ENCODE peak calls at places on chromosomes 5 and 9, in nine cellular contexts. One of them, this sample, is unnamed.

GRCh38 chr5:120314201-120314600 is 149.9 kb upstream of the PRR16 start:
- DNase-seq in heart right ventricle: no peak
- DNase-seq in IMR-90: peak; percentile 44
- DNase-seq in HCT116: no peak
- DNase-seq in HL-60: no peak
- DNase-seq in fibroblast of mammary gland: peak; percentile 68
- DNase-seq in Caco-2: no peak
- DNase-seq in pancreas: no peak
- DNase-seq in fibroblast of lung: peak; percentile 44
- DNase-seq in this sample: no peak

GRCh38 chr9:134356496-134357470 is 30.5 kb downstream of the RXRA start:
- DNase-seq in heart right ventricle: no peak
- DNase-seq in HL-60: no peak
- DNase-seq in fibroblast of mammary gland: no peak
- DNase-seq in HCT116: no peak
- DNase-seq in fibroblast of lung: no peak
- DNase-seq in IMR-90: no peak
- DNase-seq in Caco-2: peak; percentile 90
- DNase-seq in pancreas: peak; percentile 52
- DNase-seq in this sample: no peak

GRCh38 chr5:115192098-115192497 is 22.4 kb upstream of the TRIM36 start:
- DNase-seq in fibroblast of lung: no peak
- DNase-seq in IMR-90: no peak
- DNase-seq in heart right ventricle: no peak
- DNase-seq in Caco-2: no peak
- DNase-seq in pancreas: no peak
- DNase-seq in fibroblast of mammary gland: no peak
- DNase-seq in HCT116: no peak
- DNase-seq in HL-60: no peak
- DNase-seq in this sample: no peak

GRCh38 chr5:141384471-141385267 is 2.1 kb downstream of the PCDHGA7 start:
- DNase-seq in fibroblast of lung: no peak
- DNase-seq in pancreas: no peak
- DNase-seq in HCT116: no peak
- DNase-seq in heart right ventricle: no peak
- DNase-seq in HL-60: no peak
- DNase-seq in fibroblast of mammary gland: no peak
- DNase-seq in Caco-2: no peak
- DNase-seq in IMR-90: no peak
- DNase-seq in this sample: no peak

GRCh38 chr5:669842-670395 is 23.2 kb downstream of the TPPP start:
- DNase-seq in IMR-90: no peak
- DNase-seq in fibroblast of lung: no peak
- DNase-seq in HCT116: no peak
- DNase-seq in pancreas: no peak
- DNase-seq in Caco-2: no peak
- DNase-seq in HL-60: no peak
- DNase-seq in heart right ventricle: no peak
- DNase-seq in fibroblast of mammary gland: no peak
- DNase-seq in this sample: no peak

GRCh38 chr5:119470851-119471451 is 18.7 kb downstream of the HSD17B4 start:
- DNase-seq in heart right ventricle: no peak
- DNase-seq in HCT116: peak; percentile 26
- DNase-seq in fibroblast of mammary gland: peak; percentile 59
- DNase-seq in pancreas: no peak
- DNase-seq in HL-60: no peak
- DNase-seq in fibroblast of lung: peak; percentile 72
- DNase-seq in IMR-90: peak; percentile 51
- DNase-seq in Caco-2: no peak
- DNase-seq in this sample: no peak

GRCh38 chr9:95508968-95509850 is 7.6 kb downstream of the PTCH1 start:
- DNase-seq in HCT116: peak; percentile 69
- DNase-seq in Caco-2: peak; percentile 84
- DNase-seq in HL-60: no peak
- DNase-seq in IMR-90: peak; percentile 92
- DNase-seq in pancreas: peak; percentile 77
- DNase-seq in heart right ventricle: peak; percentile 79
- DNase-seq in fibroblast of mammary gland: peak; percentile 88
- DNase-seq in fibroblast of lung: peak; percentile 95
- DNase-seq in this sample: peak; percentile 85

GRCh38 chr5:17952231-17952630 is 318.0 kb downstream of the TAF11L14 start:
- DNase-seq in fibroblast of mammary gland: no peak
- DNase-seq in HCT116: no peak
- DNase-seq in HL-60: no peak
- DNase-seq in heart right ventricle: no peak
- DNase-seq in Caco-2: no peak
- DNase-seq in IMR-90: no peak
- DNase-seq in fibroblast of lung: no peak
- DNase-seq in pancreas: no peak
- DNase-seq in this sample: no peak

GRCh38 chr5:102561894-102562760 is 63.3 kb upstream of the SLCO6A1 start:
- DNase-seq in fibroblast of mammary gland: peak; percentile 50
- DNase-seq in fibroblast of lung: peak; percentile 8
- DNase-seq in IMR-90: peak; percentile 1
- DNase-seq in HL-60: no peak
- DNase-seq in heart right ventricle: peak; percentile 11
- DNase-seq in pancreas: no peak
- DNase-seq in HCT116: peak; percentile 48
- DNase-seq in Caco-2: peak; percentile 59
- DNase-seq in this sample: peak; percentile 39

GRCh38 chr5:177366528-177367322 is 9.0 kb downstream of the RGS14 start:
- DNase-seq in HCT116: no peak
- DNase-seq in fibroblast of mammary gland: peak; percentile 73
- DNase-seq in Caco-2: no peak
- DNase-seq in IMR-90: peak; percentile 68
- DNase-seq in heart right ventricle: peak; percentile 89
- DNase-seq in fibroblast of lung: peak; percentile 73
- DNase-seq in pancreas: peak; percentile 94
- DNase-seq in HL-60: no peak
- DNase-seq in this sample: no peak

GRCh38 chr9:119167267-119167666 is 202.0 kb downstream of the BRINP1 start:
- DNase-seq in fibroblast of mammary gland: no peak
- DNase-seq in IMR-90: no peak
- DNase-seq in fibroblast of lung: no peak
- DNase-seq in pancreas: no peak
- DNase-seq in Caco-2: no peak
- DNase-seq in HL-60: no peak
- DNase-seq in HCT116: no peak
- DNase-seq in heart right ventricle: no peak
- DNase-seq in this sample: no peak

GRCh38 chr9:20604561-20604960 is 17.7 kb downstream of the MLLT3 start:
- DNase-seq in HL-60: no peak
- DNase-seq in fibroblast of mammary gland: peak; percentile 50
- DNase-seq in heart right ventricle: no peak
- DNase-seq in HCT116: no peak
- DNase-seq in fibroblast of lung: peak; percentile 76
- DNase-seq in IMR-90: peak; percentile 61
- DNase-seq in Caco-2: no peak
- DNase-seq in pancreas: no peak
- DNase-seq in this sample: no peak

GRCh38 chr5:55575815-55576583 is 41.2 kb upstream of the PLPP1 start:
- DNase-seq in fibroblast of mammary gland: no peak
- DNase-seq in HL-60: no peak
- DNase-seq in HCT116: no peak
- DNase-seq in IMR-90: peak; percentile 60
- DNase-seq in pancreas: no peak
- DNase-seq in Caco-2: peak; percentile 77
- DNase-seq in fibroblast of lung: peak; percentile 90
- DNase-seq in heart right ventricle: no peak
- DNase-seq in this sample: no peak

GRCh38 chr9:135523521-135524129 is 2.4 kb downstream of the LCN1 start:
- DNase-seq in HL-60: no peak
- DNase-seq in HCT116: no peak
- DNase-seq in heart right ventricle: no peak
- DNase-seq in pancreas: no peak
- DNase-seq in IMR-90: no peak
- DNase-seq in fibroblast of mammary gland: no peak
- DNase-seq in Caco-2: no peak
- DNase-seq in fibroblast of lung: no peak
- DNase-seq in this sample: no peak

DNA sequence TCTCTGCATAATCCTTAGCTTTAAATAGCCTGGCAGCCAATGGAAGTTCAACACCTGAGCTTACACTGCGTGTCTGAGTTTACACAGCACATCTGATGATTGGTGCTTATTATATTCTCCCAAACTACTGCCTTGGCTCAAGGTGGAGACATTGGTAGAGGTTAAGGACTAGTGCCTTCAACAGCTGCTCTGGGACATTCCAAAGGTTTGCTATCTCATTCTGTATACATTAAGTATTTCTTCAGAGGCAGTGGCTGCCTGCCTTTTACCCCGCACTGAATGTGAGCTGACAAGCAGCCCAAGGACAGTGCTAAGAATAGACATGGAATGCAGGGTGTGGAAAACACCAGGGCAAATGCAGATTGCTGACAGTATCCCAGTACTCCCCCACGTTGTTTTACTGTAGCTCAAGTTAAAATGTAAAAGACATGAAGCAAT is 1.6 kb downstream of the HSPB3 start:
- DNase-seq in IMR-90: peak; percentile 90
- DNase-seq in fibroblast of mammary gland: peak; percentile 44
- DNase-seq in pancreas: peak; percentile 17
- DNase-seq in HL-60: no peak
- DNase-seq in HCT116: no peak
- DNase-seq in heart right ventricle: no peak
- DNase-seq in fibroblast of lung: peak; percentile 82
- DNase-seq in Caco-2: peak; percentile 96
- DNase-seq in this sample: peak; percentile 64
- H3K4me3 ChIP-seq in IMR-90: no peak overlapping the region
- H3K4me3 ChIP-seq in fibroblast of mammary gland: no peak overlapping the region
- H3K4me3 ChIP-seq in pancreas: no peak overlapping the region
- H3K4me3 ChIP-seq in HL-60: no peak overlapping the region
- H3K4me3 ChIP-seq in HCT116: peak overlapping the region; percentile 25
- H3K4me3 ChIP-seq in heart right ventricle: peak overlapping the region; percentile 31
- H3K4me3 ChIP-seq in fibroblast of lung: no peak overlapping the region
- H3K4me3 ChIP-seq in Caco-2: no peak overlapping the region
- H3K4me3 ChIP-seq in this sample: no peak overlapping the region

GRCh38 chr9:70257512-70257911 is 1.3 kb upstream of the SMC5 start:
- DNase-seq in pancreas: no peak
- DNase-seq in heart right ventricle: no peak
- DNase-seq in fibroblast of mammary gland: no peak
- DNase-seq in HCT116: no peak
- DNase-seq in IMR-90: no peak
- DNase-seq in HL-60: no peak
- DNase-seq in fibroblast of lung: no peak
- DNase-seq in Caco-2: no peak
- DNase-seq in this sample: no peak
- H3K4me3 ChIP-seq in pancreas: peak overlapping the region; percentile 84
- H3K4me3 ChIP-seq in heart right ventricle: peak overlapping the region; percentile 82
- H3K4me3 ChIP-seq in fibroblast of mammary gland: no peak overlapping the region
- H3K4me3 ChIP-seq in HCT116: peak overlapping the region; percentile 80
- H3K4me3 ChIP-seq in IMR-90: peak overlapping the region; percentile 11
- H3K4me3 ChIP-seq in HL-60: no peak overlapping the region
- H3K4me3 ChIP-seq in fibroblast of lung: peak overlapping the region; percentile 8
- H3K4me3 ChIP-seq in Caco-2: peak overlapping the region; percentile 54
- H3K4me3 ChIP-seq in this sample: peak overlapping the region; percentile 62

GRCh38 chr5:154293219-154293618 is 102.7 kb downstream of the GALNT10 start:
- DNase-seq in IMR-90: no peak
- DNase-seq in HCT116: no peak
- DNase-seq in HL-60: no peak
- DNase-seq in Caco-2: no peak
- DNase-seq in fibroblast of mammary gland: no peak
- DNase-seq in pancreas: no peak
- DNase-seq in heart right ventricle: no peak
- DNase-seq in fibroblast of lung: no peak
- DNase-seq in this sample: no peak

GRCh38 chr5:154296525-154297159 is 106.1 kb downstream of the GALNT10 start:
- DNase-seq in IMR-90: no peak
- DNase-seq in fibroblast of mammary gland: no peak
- DNase-seq in heart right ventricle: no peak
- DNase-seq in Caco-2: peak; percentile 75
- DNase-seq in pancreas: peak; percentile 45
- DNase-seq in fibroblast of lung: no peak
- DNase-seq in HL-60: no peak
- DNase-seq in HCT116: no peak
- DNase-seq in this sample: no peak

GRCh38 chr5:154291917-154292316 is 101.4 kb downstream of the GALNT10 start:
- DNase-seq in HL-60: no peak
- DNase-seq in fibroblast of mammary gland: no peak
- DNase-seq in HCT116: no peak
- DNase-seq in fibroblast of lung: no peak
- DNase-seq in Caco-2: no peak
- DNase-seq in heart right ventricle: no peak
- DNase-seq in pancreas: no peak
- DNase-seq in IMR-90: no peak
- DNase-seq in this sample: no peak

GRCh38 chr5:154298060-154298459 is 107.5 kb downstream of the GALNT10 start:
- DNase-seq in fibroblast of mammary gland: no peak
- DNase-seq in fibroblast of lung: no peak
- DNase-seq in Caco-2: no peak
- DNase-seq in HCT116: no peak
- DNase-seq in heart right ventricle: no peak
- DNase-seq in IMR-90: no peak
- DNase-seq in HL-60: no peak
- DNase-seq in pancreas: no peak
- DNase-seq in this sample: no peak

DNA sequence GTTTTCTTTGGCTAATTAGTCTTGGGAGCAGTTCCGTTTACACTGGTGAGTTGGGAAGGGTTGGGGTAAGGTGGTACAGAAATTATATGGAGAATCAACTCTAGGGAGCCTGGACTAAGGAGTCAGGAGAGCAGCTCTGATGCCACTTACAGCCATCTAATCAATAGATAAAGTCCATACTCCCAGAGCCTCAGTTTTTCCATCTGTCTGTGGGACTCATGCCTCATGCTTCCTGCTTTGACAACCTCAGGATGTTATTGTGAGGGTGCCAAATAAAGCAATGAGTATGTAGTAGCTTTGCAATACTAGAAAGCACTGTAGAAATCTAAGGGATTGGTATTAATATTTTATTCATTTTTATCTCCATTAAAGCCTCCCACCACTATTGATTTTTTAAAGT is 105.0 kb downstream of the GALNT10 start:
- DNase-seq in fibroblast of lung: no peak
- DNase-seq in heart right ventricle: no peak
- DNase-seq in fibroblast of mammary gland: no peak
- DNase-seq in IMR-90: no peak
- DNase-seq in HCT116: no peak
- DNase-seq in HL-60: no peak
- DNase-seq in pancreas: no peak
- DNase-seq in Caco-2: no peak
- DNase-seq in this sample: no peak
- H3K4me3 ChIP-seq in fibroblast of lung: no peak overlapping the region
- H3K4me3 ChIP-seq in heart right ventricle: no peak overlapping the region
- H3K4me3 ChIP-seq in fibroblast of mammary gland: no peak overlapping the region
- H3K4me3 ChIP-seq in IMR-90: no peak overlapping the region
- H3K4me3 ChIP-seq in HCT116: no peak overlapping the region
- H3K4me3 ChIP-seq in HL-60: no peak overlapping the region
- H3K4me3 ChIP-seq in pancreas: no peak overlapping the region
- H3K4me3 ChIP-seq in Caco-2: no peak overlapping the region
- H3K4me3 ChIP-seq in this sample: no peak overlapping the region

DNA sequence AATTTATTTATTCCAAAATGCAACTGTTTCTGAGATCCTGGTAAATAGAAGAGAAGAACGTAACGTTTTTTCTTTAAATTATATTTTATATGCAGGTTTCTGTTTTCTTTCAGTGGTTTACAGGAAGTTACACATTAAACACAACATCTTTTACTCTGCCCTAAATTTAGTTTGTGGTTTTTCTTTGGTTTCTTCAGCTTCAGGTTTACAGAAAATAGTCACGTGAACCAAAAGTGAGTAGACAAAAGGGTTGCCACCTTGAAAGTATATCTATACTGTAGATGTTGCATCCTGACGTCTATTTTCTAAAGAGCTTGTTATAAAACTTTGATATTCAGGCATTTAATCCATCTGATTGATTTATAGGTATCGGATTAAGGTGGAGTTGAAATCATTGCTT is 1236.6 kb downstream of the MAT2B start:
- DNase-seq in Caco-2: no peak
- DNase-seq in pancreas: no peak
- DNase-seq in IMR-90: no peak
- DNase-seq in HL-60: no peak
- DNase-seq in HCT116: no peak
- DNase-seq in fibroblast of lung: no peak
- DNase-seq in heart right ventricle: no peak
- DNase-seq in fibroblast of mammary gland: no peak
- DNase-seq in this sample: no peak
- H3K4me3 ChIP-seq in Caco-2: no peak overlapping the region
- H3K4me3 ChIP-seq in pancreas: no peak overlapping the region
- H3K4me3 ChIP-seq in IMR-90: no peak overlapping the region
- H3K4me3 ChIP-seq in HL-60: no peak overlapping the region
- H3K4me3 ChIP-seq in HCT116: no peak overlapping the region
- H3K4me3 ChIP-seq in fibroblast of lung: no peak overlapping the region
- H3K4me3 ChIP-seq in heart right ventricle: no peak overlapping the region
- H3K4me3 ChIP-seq in fibroblast of mammary gland: no peak overlapping the region
- H3K4me3 ChIP-seq in this sample: no peak overlapping the region

This sample was measured in MG63.